ENCODE peak calls at places on chromosomes 12 and 14, in seven cellular contexts. S is HFFc6; W is nephron progenitor cell; P is activated naive CD4-positive, alpha-beta T cell; Q is activated T-cell treated with anti-CD3 and anti-CD28 coated beads, Interleukin-2, amount 50 U/mL, for 72 hours; V is NCI-H748 treated with DMSO at 0.1 percent for 48 hours; N is amniotic epithelial cell. J is an unnamed sample.

GRCh38 chr14:52755607-52756316 is 25.8 kb downstream of the STYX start:
- DNase-seq in S (no peak), P (no peak), N (no peak), Q (no peak), V (no peak), W (no peak), J (no peak)

GRCh38 chr12:89622115-89622514 is 86.5 kb downstream of the ATP2B1 start:
- DNase-seq in P (no peak), S (no peak), V (no peak), N (no peak), W (no peak), Q (no peak), J (no peak)

GRCh38 chr12:94806617-94807016 is 156.3 kb upstream of the TMCC3 start:
- DNase-seq in P (no peak), S (no peak), N (peak), W (no peak), Q (no peak), V (no peak), J (no peak)

GRCh38 chr14:88380405-88380804 is 5.1 kb upstream of the SPATA7 start:
- DNase-seq in N (peak), V (peak), S (no peak), W (no peak), Q (no peak), P (no peak), J (no peak)

GRCh38 chr14:64209428-64210165 is 84.6 kb downstream of the ESR2 start:
- DNase-seq in Q (no peak), W (no peak), S (no peak), P (no peak), N (no peak), V (no peak), J (no peak)

GRCh38 chr12:124642105-124642504 is 74.7 kb upstream of the NCOR2 start:
- DNase-seq in V (no peak), P (no peak), W (no peak), S (no peak), Q (no peak), N (no peak), J (no peak)

GRCh38 chr12:14275886-14276285 is 89.6 kb upstream of the ATF7IP start:
- DNase-seq in W (no peak), N (no peak), V (no peak), S (no peak), Q (no peak), P (no peak), J (no peak)

GRCh38 chr12:75334384-75335030 is at the start of gene GLIPR1L1:
- DNase-seq in S (peak), N (peak), Q (peak), W (peak), P (peak), V (peak), J (no peak)

GRCh38 chr12:90090929-90091651 is 382.5 kb upstream of the ATP2B1 start:
- DNase-seq in Q (peak), P (no peak), V (no peak), N (peak), S (peak), W (no peak), J (no peak)

GRCh38 chr12:128637616-128638606 is 185.8 kb downstream of the SLC15A4 start:
- DNase-seq in V (no peak), W (no peak), S (no peak), P (no peak), Q (no peak), N (no peak), J (no peak)

GRCh38 chr12:45282411-45282810 is 66.5 kb downstream of the ANO6 start:
- DNase-seq in S (no peak), Q (no peak), W (no peak), N (no peak), V (no peak), P (no peak), J (no peak)

GRCh38 chr12:52010152-52010622 is 3.4 kb downstream of the TAMALIN start:
- DNase-seq in V (no peak), Q (no peak), W (peak), N (peak), S (peak), P (no peak), J (no peak)

GRCh38 chr12:115394498-115395220 is 710.7 kb upstream of the TBX3 start:
- DNase-seq in Q (no peak), W (no peak), V (peak), P (no peak), S (no peak), N (peak), J (no peak)

GRCh38 chr12:84842406-84843013 is 70.1 kb downstream of the SLC6A15 start:
- DNase-seq in S (peak), V (peak), W (peak), N (peak), P (no peak), Q (peak), J (no peak)

GRCh38 chr14:70808402-70809237 is 693 bp downstream of the MAP3K9 start:
- DNase-seq in V (peak), Q (peak), P (peak), N (no peak), S (no peak), W (peak), J (no peak)

GRCh38 chr14:36454599-36455240 is 65.3 kb downstream of the NKX2-1 start:
- DNase-seq in W (no peak), N (no peak), P (no peak), Q (no peak), S (no peak), V (no peak), J (no peak)

GRCh38 chr14:103185051-103186027 is 62.1 kb downstream of the TNFAIP2 start:
- DNase-seq in W (no peak), V (peak), N (peak), P (no peak), S (no peak), Q (no peak), J (no peak)

GRCh38 chr14:72737560-72737943 is 156.3 kb downstream of the DPF3 start:
- DNase-seq in Q (no peak), S (peak), W (no peak), N (no peak), V (no peak), P (no peak), J (no peak)

GRCh38 chr12:115166698-115167315 is 482.8 kb upstream of the TBX3 start:
- DNase-seq in W (no peak), S (no peak), N (peak), V (no peak), P (no peak), Q (no peak), J (no peak)

GRCh38 chr12:27870939-27871338 is 90.9 kb upstream of the MANSC4 start:
- DNase-seq in N (peak), S (peak), V (no peak), Q (no peak), W (no peak), P (no peak), J (no peak)

GRCh38 chr12:28869197-28869596 is 279.9 kb upstream of the FAR2 start:
- DNase-seq in P (no peak), Q (no peak), W (no peak), N (peak), V (no peak), S (peak), J (no peak)

GRCh38 chr12:24297516-24297915 is 348.0 kb upstream of the SOX5 start:
- DNase-seq in V (no peak), S (no peak), Q (no peak), N (peak), W (no peak), P (no peak), J (no peak)

GRCh38 chr14:101755591-101756324 is 5.8 kb upstream of the PPP2R5C start:
- DNase-seq in S (no peak), V (no peak), W (no peak), Q (no peak), P (no peak), N (no peak), J (no peak)

GRCh38 chr12:52091869-52092268 is 12.4 kb downstream of the SMIM41 start:
- DNase-seq in W (no peak), Q (no peak), N (no peak), V (peak), S (no peak), P (no peak), J (no peak)

GRCh38 chr12:124073636-124074035 is 100.6 kb downstream of the ZNF664 start:
- DNase-seq in Q (no peak), S (peak), P (no peak), W (no peak), V (no peak), N (peak), J (no peak)

GRCh38 chr12:32107376-32108267 is 975 bp downstream of the BICD1 start:
- DNase-seq in Q (peak), V (no peak), W (peak), P (no peak), N (peak), S (peak), J (no peak)

GRCh38 chr14:91509083-91509877 is 830 bp downstream of the PPP4R3A start:
- DNase-seq in W (no peak), S (no peak), P (peak), Q (peak), V (peak), N (peak), J (peak)

GRCh38 chr12:121085842-121086353 is 46.8 kb upstream of the P2RX7 start:
- DNase-seq in W (no peak), Q (no peak), N (no peak), V (no peak), S (no peak), P (no peak), J (no peak)

GRCh38 chr12:88578274-88578673 is 2.0 kb downstream of the KITLG start:
- DNase-seq in P (no peak), V (no peak), N (no peak), S (peak), W (peak), Q (no peak), J (no peak)

GRCh38 chr12:43887397-43887796 is 51.5 kb downstream of the TMEM117 start:
- DNase-seq in W (no peak), S (no peak), V (no peak), N (no peak), Q (no peak), P (no peak), J (no peak)

GRCh38 chr12:68092976-68093375 is 66.6 kb downstream of the IFNG start:
- DNase-seq in P (no peak), Q (no peak), N (no peak), S (no peak), V (no peak), W (no peak), J (no peak)

GRCh38 chr12:14959916-14960315 is 1.5 kb downstream of the ARHGDIB start:
- DNase-seq in P (no peak), N (no peak), W (no peak), S (no peak), Q (no peak), V (no peak), J (no peak)

GRCh38 chr12:108691154-108691994 is 39.9 kb downstream of the CORO1C start:
- DNase-seq in V (peak), P (peak), Q (peak), N (peak), W (peak), S (peak), J (peak)

GRCh38 chr14:56975521-56975920 is 165.2 kb upstream of the OTX2 start:
- DNase-seq in N (no peak), Q (no peak), W (no peak), V (no peak), P (no peak), S (no peak), J (no peak)

GRCh38 chr12:117151195-117152031 is 38.9 kb downstream of the FBXO21 start:
- DNase-seq in N (peak), S (peak), P (no peak), Q (peak), V (no peak), W (peak), J (peak)

GRCh38 chr12:78470354-78471195 is 394.0 kb upstream of the SYT1 start:
- DNase-seq in W (peak), V (peak), N (peak), Q (no peak), S (peak), P (no peak), J (no peak)

J was measured in 8988T.